ENCODE peak calls at places on chromosomes 4 and X, in four cellular contexts. One of them, this sample, is unnamed.

GRCh38 chr4:11741190-11741652 is 312.5 kb upstream of the HS3ST1 start:
- DNase-seq in progenitor cell of endocrine pancreas: no peak
- DNase-seq in pancreas: no peak
- DNase-seq in WTC11: no peak
- DNase-seq in this sample: no peak

GRCh38 chr4:33628296-33628695 is 2616.0 kb downstream of the ARAP2 start:
- DNase-seq in progenitor cell of endocrine pancreas: no peak
- DNase-seq in pancreas: no peak
- DNase-seq in WTC11: no peak
- DNase-seq in this sample: no peak

GRCh38 chrX:88355252-88355651 is 391.8 kb upstream of the CPXCR1 start:
- DNase-seq in progenitor cell of endocrine pancreas: no peak
- DNase-seq in pancreas: no peak
- DNase-seq in WTC11: no peak
- DNase-seq in this sample: no peak

GRCh38 chr4:146059865-146060264 is 115.7 kb upstream of the LSM6 start:
- DNase-seq in progenitor cell of endocrine pancreas: no peak
- DNase-seq in pancreas: no peak
- DNase-seq in WTC11: no peak
- DNase-seq in this sample: no peak

GRCh38 chr4:85952518-85952917 is 407.3 kb downstream of the MAPK10 start:
- DNase-seq in progenitor cell of endocrine pancreas: no peak
- DNase-seq in pancreas: no peak
- DNase-seq in WTC11: no peak
- DNase-seq in this sample: no peak

GRCh38 chrX:83510466-83511181 is 2.5 kb downstream of the POU3F4 start:
- DNase-seq in progenitor cell of endocrine pancreas: no peak
- DNase-seq in pancreas: no peak
- DNase-seq in WTC11: peak; percentile 25
- DNase-seq in this sample: no peak

GRCh38 chr4:87632469-87632868 is 17.6 kb upstream of the DMP1 start:
- DNase-seq in progenitor cell of endocrine pancreas: no peak
- DNase-seq in pancreas: no peak
- DNase-seq in WTC11: no peak
- DNase-seq in this sample: no peak

GRCh38 chr4:115851918-115852766 is 738.7 kb upstream of the NDST4 start:
- DNase-seq in progenitor cell of endocrine pancreas: peak; percentile 47
- DNase-seq in pancreas: peak; percentile 36
- DNase-seq in WTC11: peak; percentile 69
- DNase-seq in this sample: peak; percentile 57

GRCh38 chr4:123304151-123305021 is 92.2 kb upstream of the SPRY1 start:
- DNase-seq in progenitor cell of endocrine pancreas: no peak
- DNase-seq in pancreas: no peak
- DNase-seq in WTC11: peak; percentile 72
- DNase-seq in this sample: peak; percentile 36

GRCh38 chr4:141339386-141339785 is 118.7 kb downstream of the ZNF330 start:
- DNase-seq in progenitor cell of endocrine pancreas: no peak
- DNase-seq in pancreas: no peak
- DNase-seq in WTC11: no peak
- DNase-seq in this sample: no peak

DNA sequence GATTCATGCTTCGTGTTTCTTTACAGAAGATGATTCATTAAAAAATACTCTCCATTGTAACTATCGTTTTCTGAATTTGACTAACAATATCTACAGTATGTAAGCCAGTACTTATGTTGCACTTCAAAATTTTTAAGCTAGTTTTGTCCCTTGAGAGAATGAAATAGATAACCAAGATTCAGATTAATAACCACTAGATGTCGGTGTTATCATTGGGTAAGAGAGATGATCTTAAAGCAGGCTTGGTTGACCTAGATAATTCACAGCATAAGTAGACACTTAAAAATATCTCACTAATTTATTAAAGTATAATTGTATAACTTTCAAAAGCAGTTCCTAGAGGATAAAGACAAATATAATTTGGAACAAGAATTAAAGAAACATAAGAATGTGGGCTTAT is 430.9 kb downstream of the C4orf33 start:
- DNase-seq in progenitor cell of endocrine pancreas: no peak
- DNase-seq in pancreas: no peak
- DNase-seq in WTC11: no peak
- DNase-seq in this sample: no peak
- TF ChIP-seq CTCF in progenitor cell of endocrine pancreas: no peak
- TF ChIP-seq CTCF in pancreas: no peak
- TF ChIP-seq CTCF in WTC11: no peak
- TF ChIP-seq CTCF in this sample: no peak

DNA sequence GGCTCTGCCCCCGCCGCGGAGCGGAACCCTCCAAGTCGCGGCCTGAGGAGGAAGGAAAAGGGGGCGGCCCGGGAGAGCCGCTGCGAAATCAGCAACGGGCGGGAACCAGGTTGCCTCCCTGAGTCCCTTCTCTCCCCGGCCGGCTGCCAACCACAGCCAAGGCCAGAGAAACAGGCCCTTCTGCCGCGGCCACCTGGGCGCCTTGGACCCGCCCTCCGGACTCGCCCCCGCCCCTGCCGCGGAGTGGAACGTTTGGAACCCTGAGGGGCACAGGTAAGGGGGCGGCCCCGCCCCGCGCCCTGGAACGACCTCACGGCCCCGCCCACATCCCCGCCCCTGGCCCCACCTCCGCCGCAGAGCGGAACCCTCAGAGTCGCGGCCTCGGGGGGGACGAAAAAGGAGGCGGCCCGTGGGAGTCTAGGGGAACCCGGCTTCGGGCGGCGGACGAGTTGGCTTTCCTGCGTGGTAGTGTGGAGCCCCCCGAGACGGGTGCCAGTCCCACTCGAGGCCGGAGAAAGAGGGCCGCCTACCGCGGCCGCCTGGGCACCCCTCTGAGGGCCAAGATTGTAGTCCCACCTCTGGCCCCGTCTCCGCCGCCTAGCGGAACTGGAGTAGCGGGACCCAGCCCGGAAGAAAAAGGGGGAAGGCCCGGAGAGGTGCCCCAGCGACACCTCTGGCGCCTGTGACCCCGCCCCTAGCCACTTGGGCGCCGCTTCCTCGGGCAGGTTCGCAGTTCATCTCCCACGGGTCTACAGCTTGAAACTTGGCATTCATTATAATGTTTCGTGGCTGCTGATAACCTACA is 669 bp upstream of the PHKA2 start:
- DNase-seq in progenitor cell of endocrine pancreas: peak; percentile 70
- DNase-seq in pancreas: peak; percentile 91
- DNase-seq in WTC11: peak; percentile 80
- DNase-seq in this sample: peak; percentile 58
- TF ChIP-seq CTCF in progenitor cell of endocrine pancreas: peak; percentile 49
- TF ChIP-seq CTCF in pancreas: peak; percentile 19
- TF ChIP-seq CTCF in WTC11: no peak
- TF ChIP-seq CTCF in this sample: peak; percentile 56

GRCh38 chr4:20311863-20312262 is 60.2 kb downstream of the SLIT2 start:
- DNase-seq in progenitor cell of endocrine pancreas: no peak
- DNase-seq in pancreas: no peak
- DNase-seq in WTC11: no peak
- DNase-seq in this sample: no peak

GRCh38 chr4:20301161-20301560 is 49.5 kb downstream of the SLIT2 start:
- DNase-seq in progenitor cell of endocrine pancreas: no peak
- DNase-seq in pancreas: no peak
- DNase-seq in WTC11: no peak
- DNase-seq in this sample: no peak

GRCh38 chr4:20305976-20306375 is 54.3 kb downstream of the SLIT2 start:
- DNase-seq in progenitor cell of endocrine pancreas: no peak
- DNase-seq in pancreas: no peak
- DNase-seq in WTC11: no peak
- DNase-seq in this sample: no peak
- TF ChIP-seq CTCF in progenitor cell of endocrine pancreas: peak; percentile 29
- TF ChIP-seq CTCF in pancreas: no peak
- TF ChIP-seq CTCF in WTC11: no peak
- TF ChIP-seq CTCF in this sample: peak; percentile 39

DNA sequence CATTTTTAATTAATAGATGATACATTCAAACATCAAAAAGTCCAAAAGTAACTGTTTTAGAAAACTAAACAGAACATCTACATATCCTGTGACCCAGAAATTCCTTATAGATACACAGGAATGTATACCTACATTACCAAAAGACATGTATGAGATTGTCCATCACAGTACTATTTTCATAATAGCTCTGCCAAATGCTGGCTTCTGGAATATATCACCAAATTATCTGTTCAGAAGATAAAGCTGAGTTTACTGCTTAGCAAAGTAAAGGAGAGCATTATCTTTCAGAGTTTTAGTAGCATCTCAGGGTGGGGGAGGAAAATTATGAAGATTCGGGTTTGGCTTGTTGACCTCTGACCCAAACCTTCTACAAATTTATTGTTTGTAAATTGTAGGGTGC is 368.9 kb upstream of the SLC7A11 start:
- DNase-seq in progenitor cell of endocrine pancreas: no peak
- DNase-seq in pancreas: no peak
- DNase-seq in WTC11: no peak
- DNase-seq in this sample: no peak
- TF ChIP-seq CTCF in progenitor cell of endocrine pancreas: no peak
- TF ChIP-seq CTCF in pancreas: no peak
- TF ChIP-seq CTCF in WTC11: no peak
- TF ChIP-seq CTCF in this sample: no peak

GRCh38 chr4:150235317-150235716 is 157.1 kb downstream of the DCLK2 start:
- DNase-seq in progenitor cell of endocrine pancreas: no peak
- DNase-seq in pancreas: no peak
- DNase-seq in WTC11: no peak
- DNase-seq in this sample: no peak
- TF ChIP-seq CTCF in progenitor cell of endocrine pancreas: no peak
- TF ChIP-seq CTCF in pancreas: no peak
- TF ChIP-seq CTCF in WTC11: no peak
- TF ChIP-seq CTCF in this sample: no peak